ENCODE peak calls at places on chromosomes 16 and 17, in four cellular contexts. N, S, X and D are unnamed samples.

GRCh38 chr17:76812248-76812647 is 56.0 kb upstream of the MGAT5B start:
- DNase-seq in N (peak; percentile 28), S (no peak), X (no peak), D (no peak)

GRCh38 chr16:50625374-50625773 is 55.7 kb downstream of the SNX20 start:
- DNase-seq in N (no peak), S (no peak), X (no peak), D (no peak)

GRCh38 chr16:64339052-64339770 is 782.7 kb downstream of the CDH11 start:
- DNase-seq in N (no peak), S (no peak), X (no peak), D (no peak)

GRCh38 chr17:50721194-50722010 is 2.0 kb downstream of the LUC7L3 start:
- DNase-seq in N (peak; percentile 45), S (no peak), X (no peak), D (no peak)

GRCh38 chr17:41301916-41302901 is at the start of gene KRTAP29-1:
- DNase-seq in N (no peak), S (no peak), X (no peak), D (no peak)

GRCh38 chr17:39939588-39940419 is 12.3 kb downstream of the LRRC3C start:
- DNase-seq in N (peak; percentile 59), S (no peak), X (peak; percentile 71), D (no peak)

GRCh38 chr17:48062273-48062672 is 14.1 kb downstream of the NFE2L1 start:
- DNase-seq in N (no peak), S (no peak), X (no peak), D (no peak)

GRCh38 chr16:27291722-27292240 is 22.0 kb upstream of the IL4R start:
- DNase-seq in N (no peak), S (no peak), X (no peak), D (no peak)

GRCh38 chr16:66175580-66175979 is 190.9 kb upstream of the CDH5 start:
- DNase-seq in N (no peak), S (no peak), X (no peak), D (no peak)

GRCh38 chr17:68627956-68628355 is 26.8 kb upstream of the FAM20A start:
- DNase-seq in N (peak; percentile 7), S (no peak), X (no peak), D (no peak)

GRCh38 chr17:40331743-40332641 is 23.0 kb downstream of the RARA start:
- DNase-seq in N (no peak), S (no peak), X (no peak), D (no peak)

GRCh38 chr16:16933861-16934260 is 536.9 kb downstream of the XYLT1 start:
- DNase-seq in N (no peak), S (no peak), X (no peak), D (peak; percentile 60)

GRCh38 chr16:62036101-62036806 is at the start of gene CDH8:
- DNase-seq in N (no peak), S (no peak), X (no peak), D (peak; percentile 76)

GRCh38 chr16:78028018-78028417 is 5.7 kb downstream of the CLEC3A start:
- DNase-seq in N (no peak), S (no peak), X (no peak), D (no peak)

GRCh38 chr16:85640254-85640558 is 27.1 kb downstream of the GSE1 start:
- DNase-seq in N (no peak), S (no peak), X (no peak), D (no peak)

GRCh38 chr17:17783825-17784598 is 52.8 kb downstream of the SREBF1 start:
- DNase-seq in N (no peak), S (no peak), X (peak; percentile 17), D (peak; percentile 55)

GRCh38 chr16:47713225-47713595 is 252.1 kb downstream of the PHKB start:
- DNase-seq in N (peak; percentile 14), S (peak; percentile 37), X (no peak), D (no peak)

GRCh38 chr17:34114174-34114573 is 140.9 kb upstream of the CCL2 start:
- DNase-seq in N (no peak), S (no peak), X (no peak), D (no peak)

GRCh38 chr17:62823111-62823895 is 15.2 kb upstream of the MARCHF10 start:
- DNase-seq in N (no peak), S (no peak), X (no peak), D (no peak)

GRCh38 chr17:69179227-69179952 is 37.7 kb upstream of the ABCA6 start:
- DNase-seq in N (no peak), S (no peak), X (no peak), D (no peak)

GRCh38 chr17:39979865-39980401 is 674 bp upstream of the PSMD3 start:
- DNase-seq in N (peak; percentile 74), S (peak; percentile 48), X (no peak), D (peak; percentile 31)

GRCh38 chr16:1545044-1545736 is 11.7 kb downstream of the TMEM204 start:
- DNase-seq in N (no peak), S (peak; percentile 90), X (no peak), D (no peak)

GRCh38 chr17:78430892-78431691 is 52.6 kb downstream of the PGS1 start:
- DNase-seq in N (no peak), S (no peak), X (no peak), D (no peak)

GRCh38 chr17:68777243-68777855 is 176.2 kb upstream of the FAM20A start:
- DNase-seq in N (peak; percentile 34), S (peak; percentile 88), X (no peak), D (peak; percentile 41)

GRCh38 chr17:20253323-20253722 is 214.0 kb downstream of the LGALS9B start:
- DNase-seq in N (no peak), S (no peak), X (no peak), D (no peak)

GRCh38 chr17:20259668-20260067 is 207.7 kb downstream of the LGALS9B start:
- DNase-seq in N (no peak), S (no peak), X (no peak), D (no peak)

GRCh38 chr17:20257008-20257407 is 210.3 kb downstream of the LGALS9B start:
- DNase-seq in N (no peak), S (no peak), X (no peak), D (no peak)

GRCh38 chr17:20256144-20256543 is 211.2 kb downstream of the LGALS9B start:
- DNase-seq in N (no peak), S (no peak), X (no peak), D (no peak)
- TF ChIP-seq TCF7 in N (no peak), S (no peak), X (no peak), D (no peak)

GRCh38 chr17:82050152-82050760 is 1.4 kb downstream of the RFNG start:
- DNase-seq in N (no peak), S (no peak), X (no peak), D (no peak)

GRCh38 chr17:82049521-82049971 is 2.1 kb downstream of the RFNG start:
- DNase-seq in N (no peak), S (no peak), X (no peak), D (no peak)

GRCh38 chr17:82048571-82048971 is 3.0 kb downstream of the RFNG start:
- DNase-seq in N (no peak), S (no peak), X (no peak), D (no peak)

GRCh38 chr17:82047914-82048570 is 3.6 kb downstream of the RFNG start:
- DNase-seq in N (no peak), S (no peak), X (no peak), D (no peak)

GRCh38 chr17:82049106-82049505 is 2.5 kb downstream of the RFNG start:
- DNase-seq in N (no peak), S (no peak), X (no peak), D (no peak)
- TF ChIP-seq ATF3 in N (no peak), S (no peak), X (no peak), D (no peak)

GRCh38 chr17:4607773-4608187 is 23.5 kb downstream of the SMTNL2 start:
- DNase-seq in N (no peak), S (no peak), X (no peak), D (no peak)
- TF ChIP-seq TCF7 in N (no peak), S (no peak), X (no peak), D (no peak)

GRCh38 chr17:81424151-81424550 is 28.9 kb downstream of the BAHCC1 start:
- DNase-seq in N (no peak), S (no peak), X (no peak), D (no peak)

GRCh38 chr17:81424613-81425017 is 29.4 kb downstream of the BAHCC1 start:
- DNase-seq in N (no peak), S (no peak), X (no peak), D (no peak)

GRCh38 chr17:81423698-81424071 is 28.4 kb downstream of the BAHCC1 start:
- DNase-seq in N (no peak), S (no peak), X (no peak), D (no peak)

GRCh38 chr17:81420769-81421462 is 25.7 kb downstream of the BAHCC1 start:
- DNase-seq in N (no peak), S (no peak), X (no peak), D (no peak)

GRCh38 chr17:81422776-81423697 is 27.8 kb downstream of the BAHCC1 start:
- DNase-seq in N (no peak), S (peak; percentile 60), X (no peak), D (no peak)
- TF ChIP-seq ATF3 in N (no peak), S (no peak), X (no peak), D (no peak)

GRCh38 chr17:3754066-3754457 is 30.4 kb downstream of the HASPIN start:
- DNase-seq in N (no peak), S (no peak), X (no peak), D (no peak)

GRCh38 chr17:3751836-3752235 is 28.1 kb downstream of the HASPIN start:
- DNase-seq in N (no peak), S (no peak), X (no peak), D (no peak)

GRCh38 chr17:3755335-3756030 is 31.8 kb downstream of the HASPIN start:
- DNase-seq in N (no peak), S (no peak), X (no peak), D (no peak)

GRCh38 chr17:3750926-3751325 is 27.2 kb downstream of the HASPIN start:
- DNase-seq in N (no peak), S (no peak), X (no peak), D (no peak)

GRCh38 chr17:3754458-3755334 is 31.0 kb downstream of the HASPIN start:
- DNase-seq in N (peak; percentile 92), S (no peak), X (no peak), D (peak; percentile 100)
- TF ChIP-seq TCF7 in N (no peak), S (no peak), X (no peak), D (no peak)